ENCODE peak calls at places on chromosomes 2 and 18, in ten cellular contexts. F, J, K, V, Z, S, E, X, L and Q are unnamed samples.

GRCh38 chr2:152676461-152676860 is 40.8 kb downstream of the PRPF40A start:
- DNase-seq in F (no peak), J (no peak), K (no peak), V (no peak), Z (no peak), S (no peak), E (no peak), X (no peak), L (no peak), Q (no peak)

GRCh38 chr18:49321800-49322461 is 138.5 kb downstream of the DYM start:
- DNase-seq in F (no peak), J (no peak), K (peak; percentile 61), V (no peak), Z (no peak), S (no peak), E (no peak), X (peak; percentile 60), L (no peak), Q (no peak)

GRCh38 chr2:241050624-241051577 is 51.2 kb downstream of the MTERF4 start:
- DNase-seq in F (peak; percentile 33), J (no peak), K (no peak), V (no peak), Z (no peak), S (no peak), E (no peak), X (no peak), L (no peak), Q (no peak)

GRCh38 chr2:40451926-40452605 is at the start of gene SLC8A1:
- DNase-seq in F (no peak), J (no peak), K (peak; percentile 49), V (no peak), Z (peak; percentile 55), S (peak; percentile 64), E (peak; percentile 54), X (peak; percentile 49), L (no peak), Q (no peak)

GRCh38 chr2:121534007-121534406 is 3.3 kb downstream of the RNU4ATAC start:
- DNase-seq in F (no peak), J (no peak), K (no peak), V (no peak), Z (no peak), S (no peak), E (no peak), X (no peak), L (no peak), Q (no peak)

GRCh38 chr18:6994053-6994452 is 123.5 kb downstream of the LAMA1 start:
- DNase-seq in F (no peak), J (no peak), K (peak; percentile 17), V (no peak), Z (no peak), S (no peak), E (peak; percentile 48), X (peak; percentile 31), L (no peak), Q (no peak)

GRCh38 chr2:41400057-41400665 is 647.7 kb upstream of the PKDCC start:
- DNase-seq in F (no peak), J (no peak), K (no peak), V (no peak), Z (no peak), S (no peak), E (peak; percentile 70), X (peak; percentile 20), L (no peak), Q (no peak)

GRCh38 chr2:156436477-156437085 is 402 bp downstream of the GPD2 start:
- DNase-seq in F (peak; percentile 43), J (peak; percentile 5), K (peak; percentile 32), V (no peak), Z (no peak), S (no peak), E (no peak), X (peak; percentile 37), L (peak; percentile 53), Q (peak; percentile 57)

GRCh38 chr18:61637319-61637718 is 255.5 kb downstream of the RNF152 start:
- DNase-seq in F (no peak), J (no peak), K (no peak), V (no peak), Z (no peak), S (no peak), E (peak; percentile 53), X (no peak), L (no peak), Q (no peak)

GRCh38 chr2:203802277-203803045 is 65.1 kb upstream of the CTLA4 start:
- DNase-seq in F (no peak), J (no peak), K (peak; percentile 50), V (no peak), Z (no peak), S (no peak), E (no peak), X (no peak), L (no peak), Q (no peak)
- H3K27ac ChIP-seq in F (no peak overlapping the region), J (no peak overlapping the region), K (no peak overlapping the region), V (no peak overlapping the region), Z (no peak overlapping the region), S (peak overlapping the region; percentile 26), E (no peak overlapping the region), X (no peak overlapping the region), L (no peak overlapping the region), Q (no peak overlapping the region)

GRCh38 chr2:203346624-203347023 is 18.4 kb downstream of the ABI2 start:
- DNase-seq in F (no peak), J (no peak), K (no peak), V (no peak), Z (no peak), S (no peak), E (no peak), X (no peak), L (no peak), Q (no peak)
- H3K27ac ChIP-seq in F (no peak overlapping the region), J (no peak overlapping the region), K (no peak overlapping the region), V (no peak overlapping the region), Z (no peak overlapping the region), S (no peak overlapping the region), E (peak overlapping the region; percentile 10), X (no peak overlapping the region), L (no peak overlapping the region), Q (no peak overlapping the region)

GRCh38 chr2:27489498-27490397 is at the start of gene IFT172:
- DNase-seq in F (peak; percentile 100), J (peak; percentile 99), K (peak; percentile 98), V (peak; percentile 95), Z (peak; percentile 100), S (peak; percentile 99), E (peak; percentile 100), X (peak; percentile 98), L (peak; percentile 89), Q (peak; percentile 99)
- H3K27ac ChIP-seq in F (peak within 1 kb of the TSS; percentile 81), J (peak within 1 kb of the TSS; percentile 92), K (peak within 1 kb of the TSS; percentile 18), V (no peak within 1 kb of the TSS), Z (peak within 1 kb of the TSS; percentile 74), S (peak within 1 kb of the TSS; percentile 39), E (peak within 1 kb of the TSS; percentile 22), X (peak within 1 kb of the TSS; percentile 77), L (peak within 1 kb of the TSS; percentile 81), Q (peak within 1 kb of the TSS; percentile 85)

DNA sequence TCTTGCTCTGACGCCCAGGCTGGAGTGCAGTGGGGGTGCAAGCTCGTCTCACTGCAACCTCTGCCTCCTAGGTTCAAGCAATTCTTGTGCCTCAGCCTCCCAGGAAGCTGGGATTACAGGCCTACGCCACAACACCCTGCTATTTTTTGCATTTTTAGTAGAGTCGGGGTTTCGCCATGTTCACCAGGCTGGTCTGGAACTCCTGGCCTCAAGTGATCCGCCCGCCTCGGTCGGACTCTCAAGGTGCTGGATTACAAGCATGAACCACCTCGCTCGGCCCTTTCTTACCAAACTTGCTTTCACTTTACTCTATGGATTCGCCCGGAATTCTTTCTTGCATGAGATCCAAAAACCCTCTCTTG is 3.1 kb upstream of the FZD5 start:
- DNase-seq in F (no peak), J (no peak), K (no peak), V (no peak), Z (no peak), S (no peak), E (no peak), X (no peak), L (no peak), Q (no peak)
- H3K27ac ChIP-seq in F (no peak overlapping the region), J (peak overlapping the region; percentile 53), K (no peak overlapping the region), V (no peak overlapping the region), Z (no peak overlapping the region), S (no peak overlapping the region), E (no peak overlapping the region), X (no peak overlapping the region), L (no peak overlapping the region), Q (no peak overlapping the region)

GRCh38 chr18:44466997-44467396 is 213.7 kb upstream of the SETBP1 start:
- DNase-seq in F (no peak), J (no peak), K (no peak), V (no peak), Z (no peak), S (no peak), E (no peak), X (no peak), L (no peak), Q (no peak)
- H3K27ac ChIP-seq in F (no peak overlapping the region), J (no peak overlapping the region), K (no peak overlapping the region), V (no peak overlapping the region), Z (no peak overlapping the region), S (no peak overlapping the region), E (no peak overlapping the region), X (no peak overlapping the region), L (no peak overlapping the region), Q (no peak overlapping the region)

GRCh38 chr2:200353873-200354272 is 47.4 kb downstream of the SPATS2L start:
- DNase-seq in F (no peak), J (no peak), K (no peak), V (no peak), Z (no peak), S (no peak), E (no peak), X (no peak), L (no peak), Q (no peak)

GRCh38 chr2:200357845-200358244 is 51.4 kb downstream of the SPATS2L start:
- DNase-seq in F (no peak), J (no peak), K (no peak), V (no peak), Z (no peak), S (no peak), E (no peak), X (no peak), L (no peak), Q (no peak)

GRCh38 chr2:200354823-200355751 is 48.6 kb downstream of the SPATS2L start:
- DNase-seq in F (no peak), J (no peak), K (no peak), V (no peak), Z (no peak), S (no peak), E (no peak), X (no peak), L (no peak), Q (no peak)

GRCh38 chr2:200356794-200357472 is 50.4 kb downstream of the SPATS2L start:
- DNase-seq in F (no peak), J (no peak), K (peak; percentile 78), V (no peak), Z (no peak), S (no peak), E (no peak), X (peak; percentile 33), L (no peak), Q (no peak)

DNA sequence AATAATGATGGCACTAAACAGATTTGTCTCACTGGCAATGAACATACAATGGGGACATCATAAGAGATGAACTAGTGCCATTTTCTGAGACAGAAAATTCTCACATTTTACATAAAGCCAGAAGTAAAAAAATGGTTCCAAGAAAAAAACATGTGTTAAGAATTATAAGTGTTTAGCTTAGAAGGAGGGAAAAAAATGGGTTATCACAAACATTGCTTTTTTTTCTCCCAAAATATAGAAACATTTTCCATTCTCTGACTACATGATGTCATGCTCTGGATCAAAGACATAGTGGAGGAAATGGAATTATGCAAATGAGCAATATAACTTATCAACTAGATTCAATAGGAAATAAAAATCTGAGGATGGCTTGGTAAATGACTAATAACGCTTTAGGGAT is 49.8 kb downstream of the SPATS2L start:
- DNase-seq in F (no peak), J (no peak), K (peak; percentile 53), V (no peak), Z (no peak), S (no peak), E (no peak), X (peak; percentile 44), L (no peak), Q (no peak)
- H3K27ac ChIP-seq in F (no peak overlapping the region), J (no peak overlapping the region), K (peak overlapping the region; percentile 80), V (no peak overlapping the region), Z (no peak overlapping the region), S (peak overlapping the region; percentile 32), E (no peak overlapping the region), X (peak overlapping the region; percentile 40), L (no peak overlapping the region), Q (no peak overlapping the region)